ENCODE peak calls at places on chromosomes 6 and 20, in ten cellular contexts. C is uterus, U is transverse colon, E is IMR-90, O is A549, X is prostate gland, M is tibial nerve, D is heart left ventricle, F is stomach, S is sigmoid colon. R is an unnamed sample.

GRCh38 chr6:166595061-166595780 is 8.7 kb upstream of the RAMACL start:
- DNase-seq in M (no peak), S (no peak), O (no peak), E (peak; percentile 92), X (no peak), D (no peak), F (no peak), C (peak; percentile 37), U (no peak), R (no peak)

GRCh38 chr20:10713161-10713560 is 39.4 kb upstream of the JAG1 start:
- DNase-seq in S (no peak), X (no peak), F (no peak), M (no peak), E (no peak), O (no peak), U (no peak), D (no peak), C (peak; percentile 17), R (no peak)

GRCh38 chr20:31713312-31714049 is 9.2 kb downstream of the BCL2L1 start:
- DNase-seq in M (peak; percentile 75), U (peak; percentile 55), E (peak; percentile 91), C (peak; percentile 73), D (peak; percentile 89), S (peak; percentile 95), O (peak; percentile 78), F (peak; percentile 56), X (no peak), R (no peak)

GRCh38 chr6:51472745-51473483 is 614.5 kb downstream of the PKHD1 start:
- DNase-seq in C (no peak), D (no peak), M (no peak), F (no peak), O (no peak), X (peak; percentile 14), E (no peak), U (no peak), S (no peak), R (no peak)

GRCh38 chr20:57881466-57882405 is 171.9 kb upstream of the PMEPA1 start:
- DNase-seq in D (no peak), M (no peak), S (peak; percentile 38), F (no peak), U (no peak), C (no peak), E (no peak), O (no peak), X (no peak), R (no peak)

GRCh38 chr20:41509801-41510200 is 108.4 kb downstream of the CHD6 start:
- DNase-seq in S (peak; percentile 90), E (peak; percentile 69), C (no peak), F (no peak), D (peak; percentile 51), X (peak; percentile 26), O (no peak), U (peak; percentile 46), M (no peak), R (no peak)

GRCh38 chr6:36131517-36132220 is 1.4 kb downstream of the MAPK13 start:
- DNase-seq in C (peak; percentile 54), F (peak; percentile 71), D (no peak), S (no peak), X (no peak), O (no peak), M (no peak), E (peak; percentile 80), U (peak; percentile 76), R (peak; percentile 67)

GRCh38 chr20:62622877-62623487 is 19.3 kb upstream of the SLCO4A1 start:
- DNase-seq in D (no peak), M (no peak), F (no peak), C (no peak), E (no peak), U (no peak), O (no peak), X (no peak), S (no peak), R (no peak)

GRCh38 chr20:63810730-63811490 is 20.2 kb downstream of the ZBTB46 start:
- DNase-seq in O (no peak), F (no peak), D (no peak), C (no peak), U (no peak), S (no peak), X (no peak), M (no peak), E (no peak), R (no peak)

GRCh38 chr6:87731818-87732661 is 30.0 kb upstream of the AKIRIN2 start:
- DNase-seq in U (peak; percentile 94), E (peak; percentile 86), F (peak; percentile 96), O (peak; percentile 77), S (peak; percentile 96), D (peak; percentile 92), X (peak; percentile 97), M (peak; percentile 94), C (peak; percentile 82), R (peak; percentile 80)

GRCh38 chr20:23652371-23652770 is 14.6 kb upstream of the CST3 start:
- DNase-seq in C (no peak), F (no peak), O (no peak), D (no peak), X (no peak), M (no peak), E (peak; percentile 34), S (no peak), U (no peak), R (no peak)

GRCh38 chr6:31621320-31621939 is 915 bp downstream of the PRRC2A start:
- DNase-seq in E (no peak), X (no peak), S (no peak), D (no peak), F (no peak), U (no peak), C (no peak), O (no peak), M (no peak), R (peak; percentile 40)

GRCh38 chr6:44149369-44150012 is 9.1 kb upstream of the CAPN11 start:
- DNase-seq in F (no peak), C (no peak), E (no peak), X (no peak), M (no peak), U (no peak), O (no peak), D (no peak), S (peak; percentile 49), R (no peak)
- TF ChIP-seq POLR2A in F (no peak), C (no peak), E (no peak), X (no peak), M (no peak), U (no peak), O (no peak), D (no peak), S (no peak), R (no peak)

GRCh38 chr6:34697544-34697836 is 923 bp upstream of the ILRUN start:
- DNase-seq in C (no peak), M (no peak), E (no peak), U (no peak), S (no peak), X (no peak), O (no peak), D (no peak), F (no peak), R (no peak)

GRCh38 chr6:34695729-34696188 is 808 bp downstream of the ILRUN start:
- DNase-seq in S (no peak), F (no peak), M (no peak), D (no peak), X (no peak), O (no peak), C (no peak), U (no peak), E (no peak), R (no peak)

GRCh38 chr6:34697904-34698557 is 1.5 kb upstream of the ILRUN start:
- DNase-seq in X (no peak), E (no peak), U (no peak), D (no peak), M (no peak), F (no peak), C (no peak), O (no peak), S (no peak), R (no peak)

GRCh38 chr6:34696189-34696738 is 303 bp downstream of the ILRUN start:
- DNase-seq in E (peak; percentile 21), C (no peak), X (no peak), F (peak; percentile 48), D (peak; percentile 76), M (peak; percentile 18), O (no peak), U (peak; percentile 51), S (no peak), R (peak; percentile 87)

DNA sequence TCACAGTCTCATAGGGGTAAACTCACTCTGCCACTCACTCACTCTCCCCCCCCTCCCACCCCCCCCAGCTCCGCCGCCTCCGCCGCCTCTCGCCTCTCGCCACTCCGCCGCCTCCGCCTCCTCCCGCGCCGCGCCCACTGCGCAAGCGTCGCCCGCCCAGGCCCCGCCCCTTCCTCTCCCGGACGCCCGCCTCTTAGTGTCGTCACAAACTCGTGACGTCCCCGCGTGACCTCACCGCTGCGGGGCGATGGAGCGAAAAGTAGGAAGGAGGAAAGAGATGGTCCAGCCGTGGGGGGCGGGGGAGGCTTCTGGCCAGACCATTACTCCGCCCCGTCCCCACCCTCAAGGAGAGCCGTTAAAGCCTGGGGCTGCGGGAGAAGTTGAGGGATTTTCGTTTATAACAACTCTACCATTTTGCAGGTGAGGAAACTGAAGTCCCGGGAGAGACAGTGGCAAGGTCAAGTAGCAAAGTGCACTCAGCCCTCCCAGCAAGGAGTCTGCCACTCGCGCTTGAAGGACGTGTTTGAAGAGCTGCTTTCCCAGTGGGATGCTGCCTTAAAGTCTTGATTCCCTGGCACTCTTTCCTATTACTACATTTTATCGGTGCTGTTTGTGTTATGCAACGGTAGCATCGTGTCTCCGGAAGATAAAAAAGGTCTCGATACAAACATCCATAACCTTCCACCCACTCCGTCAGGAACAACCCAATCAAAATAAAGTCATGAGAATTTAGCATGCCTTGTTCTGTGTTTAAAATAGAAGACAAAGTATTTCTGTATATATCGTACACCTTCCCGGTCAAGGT is at the start of gene ILRUN:
- DNase-seq in U (peak; percentile 99), E (peak; percentile 92), F (peak; percentile 98), C (peak; percentile 98), O (peak; percentile 72), S (peak; percentile 98), M (peak; percentile 96), D (peak; percentile 98), X (peak; percentile 95), R (peak; percentile 99)
- TF ChIP-seq POLR2A in U (peak; percentile 71), E (no peak), F (no peak), C (peak; percentile 82), O (peak; percentile 36), S (peak; percentile 81), M (peak; percentile 90), D (peak; percentile 90), X (peak; percentile 90), R (peak; percentile 91)

DNA sequence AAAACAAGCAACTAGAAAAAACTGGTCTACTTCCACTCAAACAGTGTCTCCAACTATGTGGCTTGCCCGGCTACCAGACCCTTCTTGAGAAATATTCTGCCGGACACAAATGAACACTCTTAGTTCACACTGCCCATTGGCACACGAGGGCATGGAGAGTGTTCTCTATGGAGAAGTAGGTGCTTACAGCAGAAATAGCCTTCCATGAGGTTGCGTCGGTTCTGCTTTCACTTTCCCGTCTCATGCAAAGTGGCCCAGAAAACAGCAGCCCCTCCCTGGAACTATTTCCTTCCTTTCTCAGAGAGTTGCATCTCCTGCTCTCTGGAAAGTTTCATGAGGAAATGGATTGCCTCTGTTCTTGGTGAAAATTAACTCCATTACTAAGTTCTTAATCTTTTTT is 9.5 kb upstream of the HLA-DOA start:
- DNase-seq in X (peak; percentile 36), M (no peak), S (peak; percentile 87), D (peak; percentile 69), C (no peak), E (peak; percentile 47), F (peak; percentile 74), O (no peak), U (peak; percentile 74), R (peak; percentile 17)
- TF ChIP-seq POLR2A in X (no peak), M (peak; percentile 33), S (no peak), D (no peak), C (peak; percentile 78), E (no peak), F (no peak), O (no peak), U (no peak), R (no peak)

GRCh38 chr6:27812078-27812804 is 100.0 kb downstream of the OR2B2 start:
- DNase-seq in O (no peak), X (no peak), E (no peak), M (no peak), C (no peak), D (no peak), U (no peak), S (no peak), F (no peak), R (no peak)
- TF ChIP-seq POLR2A in O (no peak), X (no peak), E (no peak), M (no peak), C (no peak), D (no peak), U (no peak), S (no peak), F (no peak), R (no peak)

R was measured in erythroblast.